ENCODE peak calls at places on chromosomes 4 and X, in eight cellular contexts. Y, F, W, S, N, X, P and D are unnamed samples.

GRCh38 chr4:25862411-25863346 is at the start of gene SEL1L3:
- DNase-seq in P (no peak), N (no peak), F (peak), W (peak), S (no peak), X (peak), Y (peak), D (peak)

GRCh38 chr4:95421869-95422268 is 126.9 kb downstream of the UNC5C start:
- DNase-seq in S (no peak), P (no peak), F (no peak), N (no peak), X (no peak), Y (no peak), W (no peak), D (no peak)

GRCh38 chr4:103318327-103318726 is 120.2 kb upstream of the CENPE start:
- DNase-seq in X (no peak), W (no peak), S (no peak), N (no peak), Y (no peak), P (no peak), F (no peak), D (no peak)

GRCh38 chr4:127575888-127576287 is 56.9 kb upstream of the INTU start:
- DNase-seq in N (no peak), F (no peak), P (peak), W (no peak), Y (no peak), S (no peak), X (no peak), D (no peak)

GRCh38 chr4:83356899-83357661 is 22.4 kb upstream of the HPSE start:
- DNase-seq in Y (no peak), X (peak), S (peak), F (no peak), N (no peak), P (peak), W (no peak), D (peak)

GRCh38 chr4:173333658-173334084 is 487 bp downstream of the HMGB2 start:
- DNase-seq in S (no peak), F (peak), W (peak), Y (peak), N (no peak), P (peak), X (peak), D (peak)

GRCh38 chrX:23937100-23937499 is 29.3 kb downstream of the CXorf58 start:
- DNase-seq in P (no peak), F (no peak), S (no peak), W (no peak), N (no peak), X (peak), Y (no peak), D (no peak)

GRCh38 chrX:39577976-39578962 is 519.5 kb downstream of the BCOR start:
- DNase-seq in Y (peak), S (no peak), X (peak), N (no peak), W (no peak), P (no peak), F (peak), D (no peak)

GRCh38 chr4:17347445-17347844 is 164.4 kb downstream of the QDPR start:
- DNase-seq in N (no peak), P (peak), W (no peak), F (no peak), S (no peak), Y (peak), X (peak), D (peak)

GRCh38 chr4:16884673-16885460 is 13.6 kb downstream of the LDB2 start:
- DNase-seq in Y (no peak), X (no peak), P (no peak), S (no peak), F (no peak), N (no peak), W (no peak), D (peak)

GRCh38 chr4:52824603-52825310 is 37.4 kb upstream of the RASL11B start:
- DNase-seq in X (peak), W (no peak), P (peak), S (no peak), F (no peak), N (no peak), Y (no peak), D (peak)

GRCh38 chrX:125398959-125399440 is 79.3 kb downstream of the TEX13C start:
- DNase-seq in Y (no peak), P (no peak), W (no peak), S (no peak), F (no peak), X (no peak), N (no peak), D (no peak)

GRCh38 chrX:84064164-84064563 is 123.8 kb downstream of the RPS6KA6 start:
- DNase-seq in W (no peak), P (no peak), Y (no peak), F (no peak), S (no peak), N (no peak), X (no peak), D (peak)

GRCh38 chrX:110397904-110398303 is 39.3 kb downstream of the RTL9 start:
- DNase-seq in P (no peak), S (no peak), N (no peak), Y (no peak), X (no peak), F (no peak), W (no peak), D (no peak)

GRCh38 chr4:21451032-21451431 is 497.5 kb downstream of the KCNIP4 start:
- DNase-seq in N (no peak), W (no peak), X (peak), F (no peak), P (peak), Y (no peak), S (peak), D (no peak)

GRCh38 chrX:45077748-45078424 is 122.8 kb downstream of the DIPK2B start:
- DNase-seq in P (no peak), F (no peak), X (no peak), W (no peak), Y (peak), S (no peak), N (no peak), D (no peak)

GRCh38 chrX:151923648-151924047 is 11.0 kb downstream of the MAGEA4 start:
- DNase-seq in Y (no peak), W (no peak), F (no peak), P (no peak), N (no peak), X (no peak), S (no peak), D (no peak)

GRCh38 chr4:3148926-3149325 is 74.4 kb downstream of the HTT start:
- DNase-seq in Y (no peak), N (no peak), P (no peak), S (no peak), X (no peak), W (no peak), F (no peak), D (no peak)

GRCh38 chrX:98362630-98363029 is 1478.9 kb downstream of the RPA4 start:
- DNase-seq in W (no peak), P (no peak), Y (no peak), S (no peak), F (no peak), X (no peak), N (no peak), D (peak)